ENCODE peak calls at places on chromosomes 11 and 22, in four cellular contexts. O is activated CD4-positive, CD25-positive, alpha-beta regulatory T cell treated with anti-CD3 and anti-CD28 coated beads, Interleukin-2, amount 50 U/mL, for 72 hours; H is activated CD8-positive, alpha-beta memory T cell treated with anti-CD3 and anti-CD28 coated beads, Interleukin-2, amount 50 U/mL, for 4 hours; S is H9. P is an unnamed sample.

GRCh38 chr22:46224771-46225290 is 25.3 kb downstream of the CDPF1 start:
- DNase-seq in H (no peak), S (no peak), O (no peak), P (no peak)

GRCh38 chr11:113202431-113202830 is 112.0 kb upstream of the TTC12 start:
- DNase-seq in H (no peak), O (no peak), S (no peak), P (no peak)

GRCh38 chr22:20290045-20290392 is 21.9 kb upstream of the RTN4R start:
- DNase-seq in S (no peak), H (no peak), O (no peak), P (no peak)

GRCh38 chr11:122882809-122883681 is 486 bp downstream of the JHY start:
- DNase-seq in H (peak), S (peak), O (peak), P (peak)

GRCh38 chr11:61645179-61645868 is 34.9 kb upstream of the DAGLA start:
- DNase-seq in S (no peak), H (no peak), O (no peak), P (no peak)

GRCh38 chr11:9808943-9809342 is 145.1 kb downstream of the SWAP70 start:
- DNase-seq in H (no peak), O (no peak), S (no peak), P (peak)

GRCh38 chr22:50724616-50725015 is 13.4 kb upstream of the ACR start:
- DNase-seq in S (no peak), O (no peak), H (no peak), P (no peak)

GRCh38 chr11:48141475-48142100 is 75.0 kb upstream of the OR4B1 start:
- DNase-seq in S (no peak), O (no peak), H (no peak), P (peak)

GRCh38 chr22:50252081-50253045 is 1.3 kb upstream of the HDAC10 start:
- DNase-seq in S (peak), O (peak), H (peak), P (no peak)

GRCh38 chr22:48758021-48758561 is 1069.6 kb downstream of the BRD1 start:
- DNase-seq in S (peak), H (no peak), O (peak), P (no peak)

GRCh38 chr11:124746621-124747243 is 5.3 kb downstream of the VSIG2 start:
- DNase-seq in O (peak), H (peak), S (peak), P (peak)

GRCh38 chr11:6505577-6506240 is 8.6 kb downstream of the DNHD1 start:
- DNase-seq in H (no peak), S (no peak), O (no peak), P (peak)

GRCh38 chr11:70528794-70529580 is 130.7 kb downstream of the CTTN start:
- DNase-seq in H (no peak), O (no peak), S (no peak), P (no peak)

GRCh38 chr11:17563248-17563647 is 16.2 kb downstream of the OTOG start:
- DNase-seq in S (peak), O (no peak), H (no peak), P (no peak)

GRCh38 chr11:34284836-34285235 is 73.0 kb downstream of the ABTB2 start:
- DNase-seq in S (no peak), H (no peak), O (no peak), P (no peak)

GRCh38 chr11:38598413-38598812 is 2000.4 kb upstream of the RAG2 start:
- DNase-seq in S (no peak), H (no peak), O (no peak), P (no peak)

GRCh38 chr11:13354335-13354734 is 76.7 kb downstream of the BMAL1 start:
- DNase-seq in S (peak), O (no peak), H (no peak), P (no peak)

GRCh38 chr11:60119708-60120107 is 31.2 kb downstream of the MS4A2 start:
- DNase-seq in H (no peak), S (no peak), O (no peak), P (no peak)

GRCh38 chr11:14894657-14895598 is 2.9 kb upstream of the CYP2R1 start:
- DNase-seq in H (no peak), S (no peak), O (no peak), P (peak)

GRCh38 chr11:121500275-121500674 is 47.5 kb upstream of the SORL1-AS1 start:
- DNase-seq in O (no peak), H (no peak), S (no peak), P (no peak)